ENCODE peak calls at places on chromosome 2, in nine cellular contexts. One of them, this sample, is unnamed.

GRCh38 chr2:29700560-29700959 is 220.8 kb downstream of the ALK start:
- DNase-seq in upper lobe of right lung: no peak
- DNase-seq in MCF 10A: no peak
- DNase-seq in PC-3: peak
- DNase-seq in endothelial cell: no peak
- DNase-seq in H1: no peak
- DNase-seq in A549: no peak
- DNase-seq in glutamatergic neuron: no peak
- DNase-seq in colonic mucosa: no peak
- DNase-seq in this sample: peak

GRCh38 chr2:30871440-30871839 is 64.2 kb upstream of the CAPN13 start:
- DNase-seq in upper lobe of right lung: no peak
- DNase-seq in H1: no peak
- DNase-seq in glutamatergic neuron: no peak
- DNase-seq in endothelial cell: no peak
- DNase-seq in colonic mucosa: no peak
- DNase-seq in A549: no peak
- DNase-seq in PC-3: no peak
- DNase-seq in MCF 10A: peak
- DNase-seq in this sample: no peak

GRCh38 chr2:60945341-60945740 is 64.0 kb downstream of the REL start:
- DNase-seq in A549: no peak
- DNase-seq in glutamatergic neuron: no peak
- DNase-seq in endothelial cell: no peak
- DNase-seq in MCF 10A: no peak
- DNase-seq in PC-3: no peak
- DNase-seq in H1: no peak
- DNase-seq in upper lobe of right lung: no peak
- DNase-seq in colonic mucosa: no peak
- DNase-seq in this sample: no peak

GRCh38 chr2:114754907-114755563 is 312.6 kb downstream of the DPP10 start:
- DNase-seq in upper lobe of right lung: no peak
- DNase-seq in H1: no peak
- DNase-seq in glutamatergic neuron: no peak
- DNase-seq in A549: peak
- DNase-seq in PC-3: peak
- DNase-seq in MCF 10A: peak
- DNase-seq in colonic mucosa: no peak
- DNase-seq in endothelial cell: no peak
- DNase-seq in this sample: no peak

GRCh38 chr2:150832686-150833085 is 345.2 kb upstream of the RND3 start:
- DNase-seq in H1: no peak
- DNase-seq in endothelial cell: no peak
- DNase-seq in glutamatergic neuron: no peak
- DNase-seq in colonic mucosa: no peak
- DNase-seq in MCF 10A: no peak
- DNase-seq in upper lobe of right lung: no peak
- DNase-seq in A549: no peak
- DNase-seq in PC-3: no peak
- DNase-seq in this sample: no peak

GRCh38 chr2:236665572-236666118 is 96.0 kb downstream of the ACKR3 start:
- DNase-seq in A549: peak
- DNase-seq in MCF 10A: no peak
- DNase-seq in glutamatergic neuron: no peak
- DNase-seq in PC-3: no peak
- DNase-seq in upper lobe of right lung: no peak
- DNase-seq in colonic mucosa: peak
- DNase-seq in H1: no peak
- DNase-seq in endothelial cell: no peak
- DNase-seq in this sample: no peak

GRCh38 chr2:169173876-169174275 is 104.5 kb downstream of the DHRS9 start:
- DNase-seq in endothelial cell: no peak
- DNase-seq in A549: no peak
- DNase-seq in colonic mucosa: no peak
- DNase-seq in upper lobe of right lung: no peak
- DNase-seq in H1: no peak
- DNase-seq in PC-3: peak
- DNase-seq in MCF 10A: peak
- DNase-seq in glutamatergic neuron: no peak
- DNase-seq in this sample: no peak

GRCh38 chr2:66574701-66575624 is 140.0 kb downstream of the MEIS1 start:
- DNase-seq in glutamatergic neuron: peak
- DNase-seq in H1: no peak
- DNase-seq in MCF 10A: peak
- DNase-seq in upper lobe of right lung: no peak
- DNase-seq in colonic mucosa: peak
- DNase-seq in endothelial cell: peak
- DNase-seq in PC-3: peak
- DNase-seq in A549: peak
- DNase-seq in this sample: peak

GRCh38 chr2:28633739-28634138 is 117.9 kb upstream of the PPP1CB start:
- DNase-seq in MCF 10A: no peak
- DNase-seq in colonic mucosa: no peak
- DNase-seq in H1: no peak
- DNase-seq in upper lobe of right lung: no peak
- DNase-seq in A549: peak
- DNase-seq in endothelial cell: no peak
- DNase-seq in glutamatergic neuron: no peak
- DNase-seq in PC-3: peak
- DNase-seq in this sample: peak

GRCh38 chr2:50582164-50582563 is 449.8 kb downstream of the NRXN1 start:
- DNase-seq in H1: no peak
- DNase-seq in A549: no peak
- DNase-seq in PC-3: no peak
- DNase-seq in MCF 10A: peak
- DNase-seq in endothelial cell: no peak
- DNase-seq in colonic mucosa: no peak
- DNase-seq in upper lobe of right lung: no peak
- DNase-seq in glutamatergic neuron: no peak
- DNase-seq in this sample: peak

GRCh38 chr2:182038579-182038978 is 52.9 kb downstream of the PPP1R1C start:
- DNase-seq in H1: no peak
- DNase-seq in glutamatergic neuron: no peak
- DNase-seq in A549: peak
- DNase-seq in MCF 10A: peak
- DNase-seq in endothelial cell: no peak
- DNase-seq in PC-3: peak
- DNase-seq in upper lobe of right lung: no peak
- DNase-seq in colonic mucosa: no peak
- DNase-seq in this sample: peak

GRCh38 chr2:158034198-158034831 is 67.4 kb upstream of the UPP2 start:
- DNase-seq in upper lobe of right lung: no peak
- DNase-seq in H1: no peak
- DNase-seq in A549: peak
- DNase-seq in colonic mucosa: peak
- DNase-seq in endothelial cell: peak
- DNase-seq in PC-3: peak
- DNase-seq in glutamatergic neuron: peak
- DNase-seq in MCF 10A: peak
- DNase-seq in this sample: peak

GRCh38 chr2:57497489-57498096 is 549.0 kb upstream of the VRK2 start:
- DNase-seq in PC-3: peak
- DNase-seq in colonic mucosa: peak
- DNase-seq in H1: no peak
- DNase-seq in glutamatergic neuron: peak
- DNase-seq in endothelial cell: peak
- DNase-seq in upper lobe of right lung: no peak
- DNase-seq in MCF 10A: peak
- DNase-seq in A549: peak
- DNase-seq in this sample: peak

GRCh38 chr2:19630921-19631320 is 270.9 kb downstream of the TTC32 start:
- DNase-seq in upper lobe of right lung: no peak
- DNase-seq in A549: no peak
- DNase-seq in colonic mucosa: no peak
- DNase-seq in PC-3: no peak
- DNase-seq in H1: no peak
- DNase-seq in endothelial cell: no peak
- DNase-seq in glutamatergic neuron: no peak
- DNase-seq in MCF 10A: no peak
- DNase-seq in this sample: no peak

GRCh38 chr2:20620696-20621365 is 30.1 kb downstream of the HS1BP3 start:
- DNase-seq in PC-3: no peak
- DNase-seq in upper lobe of right lung: peak
- DNase-seq in colonic mucosa: no peak
- DNase-seq in H1: no peak
- DNase-seq in endothelial cell: no peak
- DNase-seq in MCF 10A: no peak
- DNase-seq in glutamatergic neuron: peak
- DNase-seq in A549: no peak
- DNase-seq in this sample: no peak

GRCh38 chr2:169119117-169119770 is 49.9 kb downstream of the DHRS9 start:
- DNase-seq in MCF 10A: no peak
- DNase-seq in H1: no peak
- DNase-seq in A549: no peak
- DNase-seq in upper lobe of right lung: no peak
- DNase-seq in colonic mucosa: no peak
- DNase-seq in glutamatergic neuron: no peak
- DNase-seq in endothelial cell: no peak
- DNase-seq in PC-3: peak
- DNase-seq in this sample: no peak

GRCh38 chr2:204842731-204843490 is 297.6 kb downstream of the PARD3B start:
- DNase-seq in glutamatergic neuron: no peak
- DNase-seq in A549: peak
- DNase-seq in H1: no peak
- DNase-seq in colonic mucosa: no peak
- DNase-seq in upper lobe of right lung: no peak
- DNase-seq in endothelial cell: no peak
- DNase-seq in MCF 10A: peak
- DNase-seq in PC-3: peak
- DNase-seq in this sample: no peak

GRCh38 chr2:25879133-25879730 is 945 bp upstream of the ASXL2 start:
- DNase-seq in H1: no peak
- DNase-seq in colonic mucosa: no peak
- DNase-seq in upper lobe of right lung: no peak
- DNase-seq in glutamatergic neuron: no peak
- DNase-seq in A549: peak
- DNase-seq in MCF 10A: peak
- DNase-seq in PC-3: peak
- DNase-seq in endothelial cell: no peak
- DNase-seq in this sample: no peak

DNA sequence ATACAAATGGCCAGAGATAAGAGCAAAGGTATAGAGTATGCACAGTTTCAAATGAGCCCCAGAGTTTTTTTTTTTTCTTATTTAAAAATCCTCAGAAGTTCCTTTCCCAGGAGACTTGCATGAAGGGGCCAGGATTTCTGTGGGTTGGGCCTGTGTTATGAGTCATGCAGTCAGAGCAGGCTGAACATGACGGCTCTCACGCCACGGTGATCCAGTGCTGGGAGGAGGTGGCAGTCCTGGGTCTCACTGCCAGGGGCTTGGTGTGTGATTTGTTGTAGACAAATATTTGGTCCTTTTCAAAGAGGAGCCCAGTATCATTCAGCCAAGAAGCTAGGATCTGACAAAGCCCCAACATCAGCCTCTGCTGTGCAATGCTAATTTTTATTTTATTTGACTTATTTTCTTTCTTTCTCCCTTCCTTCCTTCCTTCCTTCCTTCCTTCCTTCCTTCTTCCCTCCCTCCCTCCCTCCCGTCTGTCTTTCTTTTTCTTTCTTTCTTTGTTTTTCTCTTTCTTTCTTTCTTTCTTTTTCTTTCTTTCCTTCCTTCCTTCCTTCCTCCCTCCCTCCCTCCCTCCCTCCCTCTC is 10.4 kb upstream of the KCNE4 start:
- DNase-seq in H1: no peak
- DNase-seq in A549: peak
- DNase-seq in glutamatergic neuron: peak
- DNase-seq in colonic mucosa: peak
- DNase-seq in PC-3: peak
- DNase-seq in endothelial cell: no peak
- DNase-seq in upper lobe of right lung: no peak
- DNase-seq in MCF 10A: peak
- DNase-seq in this sample: peak
- TF ChIP-seq CTCF in H1: no peak
- TF ChIP-seq CTCF in A549: no peak
- TF ChIP-seq CTCF in glutamatergic neuron: no peak
- TF ChIP-seq CTCF in colonic mucosa: no peak
- TF ChIP-seq CTCF in PC-3: no peak
- TF ChIP-seq CTCF in endothelial cell: no peak
- TF ChIP-seq CTCF in upper lobe of right lung: no peak
- TF ChIP-seq CTCF in MCF 10A: no peak
- TF ChIP-seq CTCF in this sample: no peak

GRCh38 chr2:12881952-12882351 is 165.2 kb downstream of the TRIB2 start:
- DNase-seq in A549: no peak
- DNase-seq in endothelial cell: no peak
- DNase-seq in glutamatergic neuron: no peak
- DNase-seq in H1: no peak
- DNase-seq in colonic mucosa: no peak
- DNase-seq in MCF 10A: peak
- DNase-seq in PC-3: no peak
- DNase-seq in upper lobe of right lung: no peak
- DNase-seq in this sample: no peak
- TF ChIP-seq CTCF in A549: no peak
- TF ChIP-seq CTCF in endothelial cell: no peak
- TF ChIP-seq CTCF in glutamatergic neuron: no peak
- TF ChIP-seq CTCF in H1: no peak
- TF ChIP-seq CTCF in colonic mucosa: no peak
- TF ChIP-seq CTCF in MCF 10A: no peak
- TF ChIP-seq CTCF in PC-3: no peak
- TF ChIP-seq CTCF in upper lobe of right lung: no peak
- TF ChIP-seq CTCF in this sample: no peak

GRCh38 chr2:32136097-32136496 is 29.6 kb upstream of the SLC30A6 start:
- DNase-seq in endothelial cell: no peak
- DNase-seq in upper lobe of right lung: no peak
- DNase-seq in PC-3: no peak
- DNase-seq in colonic mucosa: no peak
- DNase-seq in glutamatergic neuron: no peak
- DNase-seq in A549: peak
- DNase-seq in MCF 10A: no peak
- DNase-seq in H1: no peak
- DNase-seq in this sample: no peak

DNA sequence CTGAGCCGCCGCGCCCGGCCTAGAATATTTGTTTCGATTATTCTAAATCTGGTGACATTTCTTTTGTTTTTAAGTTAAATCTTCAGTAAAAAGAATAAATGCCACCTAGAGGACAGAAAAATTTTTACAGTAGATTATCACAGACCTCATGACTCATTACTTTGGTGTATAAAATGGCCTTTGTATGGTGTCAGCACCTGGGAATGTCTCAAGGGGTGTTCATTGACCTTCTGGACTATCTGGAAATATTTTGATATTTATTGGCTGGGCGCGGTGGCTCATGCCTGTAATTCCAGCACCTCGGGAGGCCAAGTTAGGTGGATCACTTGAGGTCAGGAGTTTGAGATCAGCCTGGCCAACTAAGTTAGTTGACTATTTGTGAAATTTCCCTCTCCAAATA is 30.3 kb upstream of the SLC30A6 start:
- DNase-seq in endothelial cell: no peak
- DNase-seq in H1: no peak
- DNase-seq in upper lobe of right lung: peak
- DNase-seq in MCF 10A: peak
- DNase-seq in PC-3: peak
- DNase-seq in colonic mucosa: peak
- DNase-seq in A549: peak
- DNase-seq in glutamatergic neuron: no peak
- DNase-seq in this sample: peak
- TF ChIP-seq CTCF in endothelial cell: peak
- TF ChIP-seq CTCF in H1: no peak
- TF ChIP-seq CTCF in upper lobe of right lung: peak
- TF ChIP-seq CTCF in MCF 10A: no peak
- TF ChIP-seq CTCF in PC-3: peak
- TF ChIP-seq CTCF in colonic mucosa: no peak
- TF ChIP-seq CTCF in A549: peak
- TF ChIP-seq CTCF in glutamatergic neuron: peak
- TF ChIP-seq CTCF in this sample: peak

GRCh38 chr2:75098856-75099255 is 100.5 kb downstream of the TACR1 start:
- DNase-seq in endothelial cell: peak
- DNase-seq in H1: no peak
- DNase-seq in A549: peak
- DNase-seq in upper lobe of right lung: no peak
- DNase-seq in PC-3: peak
- DNase-seq in MCF 10A: peak
- DNase-seq in colonic mucosa: no peak
- DNase-seq in glutamatergic neuron: no peak
- DNase-seq in this sample: peak
- TF ChIP-seq CTCF in endothelial cell: peak
- TF ChIP-seq CTCF in H1: peak
- TF ChIP-seq CTCF in A549: peak
- TF ChIP-seq CTCF in upper lobe of right lung: peak
- TF ChIP-seq CTCF in PC-3: peak
- TF ChIP-seq CTCF in MCF 10A: peak
- TF ChIP-seq CTCF in colonic mucosa: peak
- TF ChIP-seq CTCF in glutamatergic neuron: peak
- TF ChIP-seq CTCF in this sample: peak